ENCODE peak calls at places on chromosomes 13 and 19, in four cellular contexts. J is WTC11, G is HepG2, L is K562. P is an unnamed sample.

GRCh38 chr13:109871018-109871370 is 84.6 kb upstream of the IRS2 start:
- DNase-seq in L (no peak), G (no peak), J (no peak), P (no peak)

GRCh38 chr13:80577951-80578670 is 237.2 kb upstream of the SPRY2 start:
- DNase-seq in L (peak), J (no peak), G (no peak), P (no peak)

GRCh38 chr13:113981201-113981605 is 7.3 kb upstream of the C13orf46 start:
- DNase-seq in G (no peak), J (no peak), L (no peak), P (no peak)

GRCh38 chr13:34913040-34913439 is 29.0 kb upstream of the NBEA start:
- DNase-seq in J (peak), L (no peak), G (no peak), P (peak)

GRCh38 chr13:51066091-51066831 is 44.8 kb downstream of the C13orf42 start:
- DNase-seq in L (no peak), G (no peak), J (no peak), P (no peak)

GRCh38 chr13:100298691-100299090 is 209.8 kb downstream of the PCCA start:
- DNase-seq in L (no peak), J (no peak), G (no peak), P (no peak)

GRCh38 chr13:26881154-26881553 is 120.6 kb upstream of the GPR12 start:
- DNase-seq in J (no peak), L (no peak), G (no peak), P (no peak)

GRCh38 chr19:10115392-10116084 is 4.0 kb downstream of the P2RY11 start:
- DNase-seq in G (no peak), L (no peak), J (no peak), P (no peak)

GRCh38 chr13:112060431-112060830 is 6.5 kb upstream of the SOX1 start:
- DNase-seq in L (no peak), J (no peak), G (no peak), P (no peak)

GRCh38 chr19:55554749-55555152 is 9.4 kb upstream of the SBK3 start:
- DNase-seq in G (peak), J (no peak), L (no peak), P (no peak)

GRCh38 chr13:88622362-88622973 is 951.3 kb downstream of the SLITRK5 start:
- DNase-seq in J (no peak), G (no peak), L (no peak), P (no peak)

GRCh38 chr19:46515879-46516350 is 20.2 kb upstream of the PNMA8B start:
- DNase-seq in J (no peak), G (peak), L (peak), P (peak)

GRCh38 chr13:106534844-106535551 is 464 bp downstream of the EFNB2 start:
- DNase-seq in G (no peak), L (no peak), J (peak), P (no peak)

GRCh38 chr19:4910594-4911273 is 1.4 kb downstream of the UHRF1 start:
- DNase-seq in L (peak), J (no peak), G (no peak), P (no peak)

GRCh38 chr13:113952151-113952982 is 21.5 kb downstream of the C13orf46 start:
- DNase-seq in G (no peak), L (no peak), J (no peak), P (no peak)

GRCh38 chr19:35223084-35223790 is 5.3 kb downstream of the FAM187B start:
- DNase-seq in L (peak), G (no peak), J (no peak), P (no peak)

GRCh38 chr19:10086032-10086903 is at the start of gene SHFL:
- DNase-seq in J (peak), L (peak), G (peak), P (no peak)

DNA sequence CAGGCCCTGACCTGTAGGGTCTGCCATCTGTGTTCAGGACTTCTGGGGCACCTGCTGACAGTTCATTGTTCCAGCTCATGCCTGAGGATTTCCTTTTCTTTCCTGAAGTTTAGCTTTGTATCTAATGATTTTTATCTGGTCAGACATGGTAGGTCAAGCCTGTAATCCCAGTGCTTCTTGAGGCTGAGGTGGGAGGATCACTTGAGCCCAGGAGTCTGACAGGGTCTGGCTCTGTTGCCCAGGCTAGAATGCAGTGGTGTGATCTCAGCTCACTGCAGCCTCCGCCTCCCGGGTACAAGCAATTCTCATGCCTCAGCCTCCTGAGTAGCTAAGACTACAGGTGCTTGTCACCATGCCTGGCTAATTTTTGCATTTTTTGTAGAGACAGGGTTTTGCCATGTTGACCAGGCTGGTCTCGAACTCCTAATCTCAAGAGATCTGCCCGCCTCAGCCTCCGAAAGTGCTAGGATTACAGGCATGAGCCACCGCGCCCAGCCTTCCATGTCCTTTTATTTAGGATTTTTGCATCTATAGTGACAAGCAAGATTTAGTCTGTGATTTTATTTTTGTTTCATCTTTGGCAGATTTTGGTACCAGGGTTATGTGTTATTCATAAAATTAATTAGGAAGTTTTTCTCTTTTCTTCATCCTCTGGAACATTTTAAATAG is 33.2 kb downstream of the CHST8 start:
- DNase-seq in G (no peak), J (peak), L (no peak), P (no peak)
- TF ChIP-seq ELF4 in G (no peak), J (no peak), L (no peak), P (no peak)

GRCh38 chr19:47895165-47895782 is 9.2 kb upstream of the SULT2A1 start:
- DNase-seq in J (no peak), G (peak), L (no peak), P (no peak)

GRCh38 chr19:47896019-47896418 is 9.9 kb upstream of the SULT2A1 start:
- DNase-seq in L (no peak), J (no peak), G (no peak), P (no peak)

GRCh38 chr19:47891622-47891922 is 5.5 kb upstream of the SULT2A1 start:
- DNase-seq in J (no peak), G (no peak), L (no peak), P (no peak)

GRCh38 chr19:47890865-47891621 is 4.9 kb upstream of the SULT2A1 start:
- DNase-seq in G (no peak), J (no peak), L (no peak), P (no peak)

GRCh38 chr19:47891923-47892666 is 6.0 kb upstream of the SULT2A1 start:
- DNase-seq in L (peak), J (no peak), G (peak), P (no peak)
- TF ChIP-seq SP1 in L (peak), J (no peak), G (no peak), P (no peak)

GRCh38 chr13:46717275-46717674 is 79.7 kb downstream of the ESD start:
- DNase-seq in L (no peak), G (peak), J (no peak), P (no peak)
- TF ChIP-seq ELF4 in L (no peak), G (no peak), J (no peak), P (no peak)

GRCh38 chr19:53136432-53136831 is 3.7 kb upstream of the ZNF415 start:
- DNase-seq in J (no peak), L (no peak), G (no peak), P (no peak)

GRCh38 chr19:53131085-53131484 is 1.6 kb downstream of the ZNF415 start:
- DNase-seq in L (no peak), G (no peak), J (no peak), P (no peak)

GRCh38 chr19:53131732-53132131 is 978 bp downstream of the ZNF415 start:
- DNase-seq in L (no peak), G (no peak), J (no peak), P (no peak)

GRCh38 chr19:53130506-53130905 is 2.2 kb downstream of the ZNF415 start:
- DNase-seq in J (no peak), G (no peak), L (no peak), P (no peak)

GRCh38 chr19:53132231-53132991 is at the start of gene ZNF415:
- DNase-seq in L (no peak), G (no peak), J (peak), P (no peak)
- TF ChIP-seq SP1 in L (no peak), G (no peak), J (peak), P (no peak)